ENCODE peak calls at places on chromosomes 2 and 18, in six cellular contexts. M, O, J, N, F and G are unnamed samples.

GRCh38 chr2:151198646-151199045 is 63.0 kb downstream of the RBM43 start:
- DNase-seq in M (no peak), O (no peak), J (no peak), N (no peak), F (no peak), G (no peak)

GRCh38 chr2:73839653-73840411 is 11.1 kb downstream of the STAMBP start:
- DNase-seq in M (no peak), O (no peak), J (no peak), N (no peak), F (no peak), G (no peak)

GRCh38 chr2:31140151-31140550 is 1.9 kb upstream of the GALNT14 start:
- DNase-seq in M (no peak), O (no peak), J (no peak), N (no peak), F (no peak), G (peak; percentile 51)

GRCh38 chr2:17643031-17643615 is 102.6 kb downstream of the VSNL1 start:
- DNase-seq in M (no peak), O (no peak), J (no peak), N (peak; percentile 32), F (no peak), G (no peak)

GRCh38 chr2:61707984-61708852 is 145.6 kb downstream of the FAM161A start:
- DNase-seq in M (no peak), O (peak; percentile 48), J (peak; percentile 22), N (no peak), F (no peak), G (no peak)

GRCh38 chr2:133711226-133711625 is 143.0 kb upstream of the NCKAP5 start:
- DNase-seq in M (no peak), O (no peak), J (no peak), N (no peak), F (no peak), G (no peak)

GRCh38 chr2:99708231-99708630 is 218.4 kb upstream of the REV1 start:
- DNase-seq in M (no peak), O (no peak), J (peak; percentile 45), N (peak; percentile 51), F (no peak), G (no peak)

GRCh38 chr2:7007846-7008741 is 90.9 kb downstream of the RNF144A start:
- DNase-seq in M (no peak), O (no peak), J (no peak), N (peak; percentile 93), F (no peak), G (no peak)

GRCh38 chr18:22983175-22983574 is 50.0 kb downstream of the RBBP8 start:
- DNase-seq in M (no peak), O (no peak), J (peak; percentile 52), N (no peak), F (no peak), G (no peak)

GRCh38 chr2:120659275-120659952 is 76.3 kb upstream of the GLI2 start:
- DNase-seq in M (no peak), O (no peak), J (no peak), N (no peak), F (no peak), G (no peak)

GRCh38 chr18:68448736-68449135 is 266.2 kb downstream of the TMX3 start:
- DNase-seq in M (no peak), O (no peak), J (no peak), N (no peak), F (no peak), G (no peak)

GRCh38 chr2:10225291-10226031 is 77.2 kb upstream of the HPCAL1 start:
- DNase-seq in M (no peak), O (no peak), J (no peak), N (no peak), F (peak; percentile 11), G (no peak)

GRCh38 chr2:70686577-70687460 is 81.2 kb downstream of the ADD2 start:
- DNase-seq in M (no peak), O (no peak), J (peak; percentile 3), N (peak; percentile 40), F (no peak), G (peak; percentile 71)

GRCh38 chr2:68646303-68646702 is 2.9 kb downstream of the PROKR1 start:
- DNase-seq in M (no peak), O (no peak), J (peak; percentile 6), N (no peak), F (no peak), G (peak; percentile 34)

GRCh38 chr2:100303744-100304143 is 18.6 kb downstream of the LONRF2 start:
- DNase-seq in M (no peak), O (no peak), J (no peak), N (no peak), F (no peak), G (no peak)

GRCh38 chr2:134836986-134837385 is 1.4 kb upstream of the ACMSD start:
- DNase-seq in M (no peak), O (no peak), J (no peak), N (no peak), F (no peak), G (no peak)

GRCh38 chr2:23426284-23426905 is 41.4 kb downstream of the KLHL29 start:
- DNase-seq in M (no peak), O (no peak), J (no peak), N (peak; percentile 49), F (no peak), G (no peak)

GRCh38 chr18:35641467-35641866 is 59.9 kb downstream of the GALNT1 start:
- DNase-seq in M (no peak), O (no peak), J (peak; percentile 52), N (no peak), F (no peak), G (no peak)

GRCh38 chr2:205680903-205681302 is 1.4 kb upstream of the NRP2 start:
- DNase-seq in M (no peak), O (no peak), J (no peak), N (no peak), F (no peak), G (no peak)

GRCh38 chr18:27378396-27379094 is 193.4 kb upstream of the CHST9 start:
- DNase-seq in M (no peak), O (no peak), J (no peak), N (no peak), F (no peak), G (no peak)